ENCODE peak calls at places on chromosomes 11 and 22, in ten cellular contexts. O is CD4-positive, CD25-positive, alpha-beta regulatory T cell; K is cardiac muscle cell; L is AG08395; W is stimulated activated CD8-positive, alpha-beta memory T cell treated with anti-CD3 and anti-CD28 coated beads, Interleukin-15, amount 100 ng/mL, for 4 hours; Y is stimulated activated naive CD4-positive, alpha-beta T cell; T is H9; M is AG04450; R is effector memory CD8-positive, alpha-beta T cell; C is tibial nerve. P is an unnamed sample.

GRCh38 chr11:88489030-88489429 is 151.5 kb upstream of the CTSC start:
- DNase-seq in O (no peak), K (no peak), L (no peak), W (no peak), Y (no peak), T (no peak), M (no peak), R (no peak), C (no peak), P (no peak)

GRCh38 chr11:35330924-35331323 is 88.4 kb downstream of the SLC1A2 start:
- DNase-seq in O (peak; percentile 94), K (no peak), L (no peak), W (no peak), Y (peak; percentile 74), T (no peak), M (no peak), R (peak; percentile 55), C (no peak), P (no peak)

GRCh38 chr11:83004855-83005556 is 66.7 kb downstream of the RAB30 start:
- DNase-seq in O (peak; percentile 18), K (no peak), L (no peak), W (no peak), Y (no peak), T (no peak), M (no peak), R (no peak), C (no peak), P (no peak)

GRCh38 chr11:1220941-1221721 is 1.7 kb upstream of the MUC5B start:
- DNase-seq in O (no peak), K (no peak), L (no peak), W (no peak), Y (no peak), T (peak; percentile 20), M (no peak), R (no peak), C (no peak), P (no peak)

GRCh38 chr22:42332089-42332488 is 61.6 kb upstream of the TCF20 start:
- DNase-seq in O (no peak), K (no peak), L (no peak), W (no peak), Y (no peak), T (no peak), M (no peak), R (no peak), C (no peak), P (no peak)

GRCh38 chr22:39906207-39906606 is 5.3 kb downstream of the GRAP2 start:
- DNase-seq in O (peak; percentile 26), K (no peak), L (no peak), W (no peak), Y (no peak), T (no peak), M (no peak), R (no peak), C (no peak), P (no peak)

GRCh38 chr22:42461511-42461910 is 29.3 kb upstream of the NFAM1 start:
- DNase-seq in O (no peak), K (no peak), L (no peak), W (no peak), Y (no peak), T (peak; percentile 69), M (no peak), R (no peak), C (no peak), P (no peak)

GRCh38 chr11:86695391-86695790 is 23.0 kb upstream of the ME3 start:
- DNase-seq in O (no peak), K (no peak), L (no peak), W (no peak), Y (no peak), T (no peak), M (no peak), R (no peak), C (no peak), P (no peak)

GRCh38 chr11:18310800-18311340 is 11.1 kb downstream of the HPS5 start:
- DNase-seq in O (no peak), K (no peak), L (no peak), W (no peak), Y (no peak), T (no peak), M (no peak), R (no peak), C (no peak), P (no peak)

GRCh38 chr22:46914916-46915894 is 152.8 kb downstream of the TBC1D22A start:
- DNase-seq in O (no peak), K (no peak), L (no peak), W (no peak), Y (no peak), T (no peak), M (no peak), R (no peak), C (no peak), P (no peak)

GRCh38 chr11:112334381-112334780 is 73.7 kb upstream of the PLET1 start:
- DNase-seq in O (no peak), K (no peak), L (no peak), W (no peak), Y (no peak), T (no peak), M (no peak), R (no peak), C (no peak), P (no peak)

GRCh38 chr22:32355760-32356159 is 1.9 kb upstream of the RFPL3 start:
- DNase-seq in O (peak; percentile 6), K (no peak), L (no peak), W (no peak), Y (no peak), T (no peak), M (no peak), R (no peak), C (no peak), P (no peak)

P was measured in cerebellar nuclear complex.